ENCODE peak calls at places on chromosomes 12 and 14, in five cellular contexts. E is esophagus squamous epithelium, N is body of pancreas, U is tibial artery, I is fibroblast of lung. A is an unnamed sample. For H3K4me1, the result is how much of the 10 kb centered on the place peaks cover.

GRCh38 chr12:40224439-40225291 is at the start of gene LRRK2:
- DNase-seq in I (peak), E (peak), N (peak), U (peak), A (peak)

GRCh38 chr14:66459603-66460002 is 26.6 kb upstream of the CCDC196 start:
- DNase-seq in U (no peak), I (no peak), N (no peak), E (no peak), A (no peak)

GRCh38 chr12:64893961-64894360 is 69.5 kb downstream of the TBC1D30 start:
- DNase-seq in N (no peak), U (no peak), E (no peak), I (peak), A (no peak)

GRCh38 chr12:29582677-29583076 is 85.2 kb upstream of the OVCH1 start:
- DNase-seq in U (no peak), I (no peak), E (no peak), N (no peak), A (peak)

GRCh38 chr14:71716371-71716770 is 215.9 kb upstream of the RGS6 start:
- DNase-seq in N (no peak), E (no peak), U (no peak), I (peak), A (no peak)

GRCh38 chr12:90024261-90024660 is 315.6 kb upstream of the ATP2B1 start:
- DNase-seq in E (no peak), N (no peak), I (no peak), U (no peak), A (no peak)

GRCh38 chr14:55297611-55298323 is 26.5 kb downstream of the FBXO34 start:
- DNase-seq in E (no peak), U (no peak), I (no peak), N (peak), A (no peak)

GRCh38 chr14:23929822-23930294 is 23.7 kb upstream of the DHRS4 start:
- DNase-seq in N (peak), I (peak), U (peak), E (no peak), A (no peak)

GRCh38 chr12:41264281-41264680 is 76.2 kb downstream of the PDZRN4 start:
- DNase-seq in E (no peak), I (no peak), U (no peak), N (no peak), A (no peak)

GRCh38 chr12:131196220-131196619 is 242.5 kb downstream of the ADGRD1 start:
- DNase-seq in U (no peak), N (no peak), E (no peak), I (no peak), A (no peak)

GRCh38 chr12:55673638-55674037 is 34.1 kb downstream of the ITGA7 start:
- DNase-seq in U (no peak), N (no peak), E (no peak), I (no peak), A (no peak)

GRCh38 chr12:62400135-62400534 is 66.5 kb upstream of the MON2 start:
- DNase-seq in E (no peak), I (no peak), N (no peak), U (no peak), A (no peak)

GRCh38 chr12:41486718-41487117 is 298.6 kb downstream of the PDZRN4 start:
- DNase-seq in E (no peak), N (no peak), I (peak), U (no peak), A (no peak)

GRCh38 chr12:122858171-122858570 is 22.9 kb downstream of the HIP1R start:
- DNase-seq in I (no peak), U (no peak), E (no peak), N (no peak), A (no peak)

GRCh38 chr12:107903377-107904061 is 129.0 kb downstream of the ASCL4 start:
- DNase-seq in U (no peak), I (peak), N (peak), E (peak), A (peak)

GRCh38 chr12:95548539-95549391 is 2.5 kb downstream of the USP44 start:
- DNase-seq in I (peak), N (peak), E (no peak), U (peak), A (peak)

GRCh38 chr14:20278414-20278813 is 27.3 kb downstream of the TTC5 start:
- DNase-seq in U (no peak), E (no peak), I (peak), N (no peak), A (no peak)

GRCh38 chr12:630656-631632 is 32.3 kb downstream of the NINJ2 start:
- DNase-seq in E (peak), I (no peak), U (peak), N (no peak), A (no peak)

GRCh38 chr12:82357845-82358199 is 365 bp downstream of the CCDC59 start:
- DNase-seq in N (no peak), I (peak), E (no peak), U (no peak), A (no peak)

GRCh38 chr12:124753230-124753595 is 110.5 kb downstream of the SCARB1 start:
- DNase-seq in N (no peak), U (no peak), E (no peak), I (no peak), A (no peak)

GRCh38 chr12:38144601-38145436 is 171.8 kb upstream of the ALG10B start:
- DNase-seq in U (no peak), E (no peak), I (no peak), N (no peak), A (no peak)

DNA sequence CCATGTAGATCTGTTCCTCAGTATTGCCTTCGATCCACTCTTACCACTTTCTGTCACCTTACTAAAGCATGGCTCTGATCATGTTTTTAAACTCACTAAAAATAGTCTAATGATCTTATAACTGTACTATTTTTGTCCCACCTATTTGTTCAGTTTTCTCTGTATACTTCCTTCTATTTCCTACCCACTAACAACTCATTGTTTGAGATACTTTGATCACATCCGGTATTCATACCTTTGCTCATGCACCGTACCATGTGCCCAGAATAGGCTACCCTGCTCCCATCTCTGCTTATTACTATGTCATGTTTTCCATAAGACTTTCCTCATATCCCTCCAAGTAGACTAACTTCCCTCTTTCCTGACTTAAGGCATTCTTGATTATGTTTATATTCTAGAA is 128.6 kb downstream of the MED13L start:
- DNase-seq in E (no peak), I (no peak), U (no peak), N (no peak), A (no peak)
- H3K4me1 ChIP-seq in E (under half), I (under half), U (half or more), N (under half), A (under half)

GRCh38 chr12:106331594-106331993 is 26.0 kb upstream of the POLR3B start:
- DNase-seq in N (no peak), U (no peak), E (no peak), I (no peak), A (no peak)
- H3K4me3 ChIP-seq in N (no peak), U (no peak), E (no peak), I (no peak), A (no peak)

DNA sequence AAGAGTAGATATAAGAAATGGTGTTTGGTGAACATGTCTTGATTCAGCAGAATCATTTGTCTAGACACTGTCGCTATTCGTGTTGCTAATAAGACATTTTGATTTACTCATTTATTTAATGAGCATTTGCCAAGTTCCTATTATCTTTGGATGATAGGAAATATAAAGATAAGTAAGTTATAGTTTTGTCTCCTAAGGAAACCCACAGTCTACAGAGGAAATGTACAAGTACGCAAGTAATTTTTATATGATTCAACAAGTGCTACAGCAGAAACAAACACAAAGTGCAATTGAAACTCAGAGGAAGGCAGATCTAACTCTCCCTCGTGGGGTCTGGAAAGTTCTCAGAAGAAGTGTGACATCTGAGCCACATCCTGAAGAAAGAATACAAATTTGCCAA is 132.9 kb upstream of the FSCB start:
- DNase-seq in E (no peak), N (no peak), I (no peak), U (no peak), A (no peak)
- TF ChIP-seq CTCF in E (no peak), N (no peak), I (no peak), U (no peak), A (no peak)

GRCh38 chr12:110575326-110575725 is 7.8 kb downstream of the PPTC7 start:
- DNase-seq in N (no peak), E (no peak), U (no peak), I (no peak), A (no peak)
- H3K4me1 ChIP-seq in N (under half), E (half or more), U (half or more), I (under half), A (under half)

DNA sequence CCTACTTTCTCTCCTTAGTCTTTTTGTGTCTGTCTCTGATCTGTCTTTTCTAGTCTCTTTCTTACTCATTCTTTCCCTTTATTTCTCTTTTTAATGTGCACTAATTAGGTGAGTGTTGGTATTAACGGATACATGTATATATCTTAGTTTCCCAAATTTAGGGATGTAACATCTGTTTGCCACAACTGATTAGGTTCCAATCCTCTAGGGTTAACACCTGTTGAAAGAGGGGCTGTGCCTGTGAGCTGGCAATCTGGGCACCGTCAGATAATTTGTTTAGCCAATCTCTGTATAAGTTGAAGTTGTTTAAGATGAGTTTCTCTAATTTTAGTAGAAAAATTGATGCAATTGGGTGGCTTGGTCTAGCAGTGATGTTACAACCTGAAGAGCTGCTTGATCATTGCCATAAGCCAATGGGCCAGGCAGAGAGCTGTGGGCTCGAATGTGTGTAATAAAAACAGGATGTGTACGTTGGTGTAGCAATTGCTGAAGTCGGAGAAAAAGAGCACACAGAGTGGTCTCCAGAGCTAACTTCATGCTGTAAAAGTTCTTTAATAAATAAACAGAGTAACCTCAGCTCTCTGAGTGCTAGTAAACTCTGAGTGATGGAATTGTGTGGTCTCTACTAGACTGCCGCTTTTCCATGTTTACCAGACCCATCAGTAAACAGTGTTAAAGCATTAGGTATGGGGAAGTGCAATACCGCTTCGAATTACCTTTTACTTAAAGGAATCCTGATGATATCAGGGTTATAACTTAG is 18.3 kb upstream of the LYZ start:
- DNase-seq in E (no peak), N (no peak), I (no peak), U (no peak), A (peak)
- H3K4me3 ChIP-seq in E (peak), N (peak), I (no peak), U (no peak), A (no peak)

GRCh38 chr14:25484194-25484593 is 434.2 kb upstream of the STXBP6 start:
- DNase-seq in U (no peak), I (no peak), N (no peak), E (no peak), A (no peak)
- TF ChIP-seq CTCF in U (no peak), I (no peak), N (no peak), E (no peak), A (no peak)

DNA sequence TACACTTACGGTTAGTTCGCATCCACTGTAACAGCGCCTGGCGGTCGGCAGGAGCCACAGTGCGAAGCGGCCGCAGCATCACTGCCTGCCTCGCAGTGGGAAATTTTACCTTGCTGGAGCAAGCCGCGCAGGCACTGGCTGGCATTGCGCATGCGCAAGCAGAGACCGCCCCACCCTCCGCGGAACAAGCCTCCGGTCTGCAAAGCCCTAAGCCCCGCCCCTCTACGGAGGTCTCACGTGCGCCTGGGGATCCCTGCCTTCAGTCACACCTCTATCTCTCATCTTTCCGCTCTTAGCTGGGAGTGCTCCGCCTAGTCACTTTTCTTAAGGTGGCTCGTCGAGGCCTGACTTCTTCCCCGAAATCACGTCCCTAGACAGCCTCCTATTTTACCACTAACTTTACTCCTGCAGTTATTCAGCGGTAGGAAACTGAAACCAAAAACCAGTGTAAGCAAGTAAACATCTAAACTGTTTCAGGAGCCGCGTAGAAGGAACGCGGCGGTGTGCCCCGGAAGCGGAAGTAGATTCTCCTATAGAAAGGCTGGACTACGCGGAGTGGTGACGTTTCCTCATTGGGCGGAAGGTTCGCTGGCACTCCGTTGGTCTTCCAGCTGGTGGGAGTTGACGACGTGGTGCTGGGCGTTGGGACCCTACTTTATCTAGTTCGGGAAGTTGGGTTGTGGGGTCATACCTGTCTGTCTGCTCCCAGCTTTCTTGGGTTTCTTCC is at the start of gene SRP54:
- DNase-seq in I (peak), E (peak), U (peak), N (peak), A (peak)
- H3K4me1 ChIP-seq in I (under half), E (under half), U (under half), N (under half), A (under half)